ENCODE peak calls at places on chromosomes 7 and 10, in four cellular contexts. One of them, this sample, is unnamed.

GRCh38 chr10:113692271-113692670 is 12.6 kb downstream of the CASP7 start:
- DNase-seq in myocyte: no peak
- DNase-seq in amniotic stem cell: no peak
- DNase-seq in sigmoid colon: no peak
- DNase-seq in this sample: no peak

GRCh38 chr7:55107946-55108345 is 89.1 kb downstream of the EGFR start:
- DNase-seq in amniotic stem cell: no peak
- DNase-seq in myocyte: no peak
- DNase-seq in sigmoid colon: no peak
- DNase-seq in this sample: no peak

GRCh38 chr10:35345383-35345742 is 9.1 kb downstream of the CCNY start:
- DNase-seq in amniotic stem cell: no peak
- DNase-seq in myocyte: no peak
- DNase-seq in sigmoid colon: no peak
- DNase-seq in this sample: no peak

GRCh38 chr7:21999896-22000295 is 54.2 kb upstream of the CDCA7L start:
- DNase-seq in myocyte: no peak
- DNase-seq in amniotic stem cell: no peak
- DNase-seq in sigmoid colon: no peak
- DNase-seq in this sample: no peak

GRCh38 chr10:43218206-43218950 is 48.5 kb downstream of the RASGEF1A start:
- DNase-seq in sigmoid colon: no peak
- DNase-seq in amniotic stem cell: no peak
- DNase-seq in myocyte: no peak
- DNase-seq in this sample: no peak

GRCh38 chr7:14598978-14599377 is 303.6 kb downstream of the DGKB start:
- DNase-seq in amniotic stem cell: no peak
- DNase-seq in sigmoid colon: no peak
- DNase-seq in myocyte: peak
- DNase-seq in this sample: no peak

GRCh38 chr10:100623541-100623940 is 87.8 kb downstream of the HIF1AN start:
- DNase-seq in sigmoid colon: no peak
- DNase-seq in amniotic stem cell: no peak
- DNase-seq in myocyte: no peak
- DNase-seq in this sample: no peak

GRCh38 chr10:74307061-74307651 is 156.1 kb downstream of the ADK start:
- DNase-seq in sigmoid colon: no peak
- DNase-seq in myocyte: no peak
- DNase-seq in amniotic stem cell: no peak
- DNase-seq in this sample: no peak

GRCh38 chr10:80529604-80530003 is 8.1 kb upstream of the SH2D4B start:
- DNase-seq in sigmoid colon: no peak
- DNase-seq in myocyte: no peak
- DNase-seq in amniotic stem cell: no peak
- DNase-seq in this sample: no peak

GRCh38 chr7:115009139-115009538 is 87.2 kb downstream of the MDFIC start:
- DNase-seq in sigmoid colon: no peak
- DNase-seq in myocyte: no peak
- DNase-seq in amniotic stem cell: no peak
- DNase-seq in this sample: no peak

GRCh38 chr7:40621592-40621998 is 486.8 kb downstream of the SUGCT start:
- DNase-seq in sigmoid colon: no peak
- DNase-seq in amniotic stem cell: no peak
- DNase-seq in myocyte: no peak
- DNase-seq in this sample: no peak

GRCh38 chr10:93554760-93555432 is 11.6 kb upstream of the FFAR4 start:
- DNase-seq in sigmoid colon: no peak
- DNase-seq in myocyte: peak
- DNase-seq in amniotic stem cell: peak
- DNase-seq in this sample: peak

GRCh38 chr7:106282374-106282773 is 2.4 kb downstream of the NAMPT start:
- DNase-seq in amniotic stem cell: no peak
- DNase-seq in myocyte: no peak
- DNase-seq in sigmoid colon: no peak
- DNase-seq in this sample: no peak

GRCh38 chr10:43201545-43202131 is 63.4 kb downstream of the CSGALNACT2 start:
- DNase-seq in myocyte: no peak
- DNase-seq in amniotic stem cell: no peak
- DNase-seq in sigmoid colon: peak
- DNase-seq in this sample: peak

GRCh38 chr7:65381742-65382141 is 8.1 kb downstream of the ZNF92 start:
- DNase-seq in amniotic stem cell: no peak
- DNase-seq in myocyte: no peak
- DNase-seq in sigmoid colon: no peak
- DNase-seq in this sample: no peak

GRCh38 chr10:49081532-49082275 is 33.6 kb downstream of the VSTM4 start:
- DNase-seq in amniotic stem cell: no peak
- DNase-seq in sigmoid colon: no peak
- DNase-seq in myocyte: peak
- DNase-seq in this sample: peak

GRCh38 chr7:45923290-45923689 is 2.2 kb upstream of the IGFBP3 start:
- DNase-seq in amniotic stem cell: peak
- DNase-seq in sigmoid colon: peak
- DNase-seq in myocyte: peak
- DNase-seq in this sample: peak

GRCh38 chr7:155844526-155844925 is 32.3 kb upstream of the SHH start:
- DNase-seq in myocyte: no peak
- DNase-seq in sigmoid colon: peak
- DNase-seq in amniotic stem cell: no peak
- DNase-seq in this sample: no peak

GRCh38 chr10:3203972-3204371 is 31.4 kb upstream of the PITRM1 start:
- DNase-seq in amniotic stem cell: no peak
- DNase-seq in sigmoid colon: no peak
- DNase-seq in myocyte: no peak
- DNase-seq in this sample: no peak

GRCh38 chr7:109549461-109549860 is 979.8 kb downstream of the DNAJB9 start:
- DNase-seq in sigmoid colon: no peak
- DNase-seq in amniotic stem cell: no peak
- DNase-seq in myocyte: no peak
- DNase-seq in this sample: no peak

GRCh38 chr7:10588084-10588483 is 385.6 kb upstream of the PHF14 start:
- DNase-seq in myocyte: no peak
- DNase-seq in amniotic stem cell: no peak
- DNase-seq in sigmoid colon: no peak
- DNase-seq in this sample: no peak

GRCh38 chr10:5776150-5776880 is 36.9 kb downstream of the GDI2 start:
- DNase-seq in amniotic stem cell: peak
- DNase-seq in myocyte: peak
- DNase-seq in sigmoid colon: no peak
- DNase-seq in this sample: no peak

GRCh38 chr7:51162724-51163329 is 153.8 kb downstream of the COBL start:
- DNase-seq in amniotic stem cell: peak
- DNase-seq in sigmoid colon: peak
- DNase-seq in myocyte: peak
- DNase-seq in this sample: peak

GRCh38 chr10:132518572-132519381 is 18.8 kb upstream of the INPP5A start:
- DNase-seq in amniotic stem cell: no peak
- DNase-seq in sigmoid colon: no peak
- DNase-seq in myocyte: no peak
- DNase-seq in this sample: peak

GRCh38 chr10:112446055-112446854 is 459 bp downstream of the ZDHHC6 start:
- DNase-seq in myocyte: peak
- DNase-seq in amniotic stem cell: no peak
- DNase-seq in sigmoid colon: no peak
- DNase-seq in this sample: no peak

GRCh38 chr7:15236958-15237357 is 324.9 kb downstream of the AGMO start:
- DNase-seq in sigmoid colon: no peak
- DNase-seq in myocyte: no peak
- DNase-seq in amniotic stem cell: no peak
- DNase-seq in this sample: no peak

GRCh38 chr7:82975811-82976468 is 186.7 kb downstream of the PCLO start:
- DNase-seq in sigmoid colon: no peak
- DNase-seq in myocyte: no peak
- DNase-seq in amniotic stem cell: no peak
- DNase-seq in this sample: no peak

GRCh38 chr10:2619472-2619871 is 447.9 kb upstream of the PFKP start:
- DNase-seq in sigmoid colon: no peak
- DNase-seq in amniotic stem cell: no peak
- DNase-seq in myocyte: no peak
- DNase-seq in this sample: no peak

GRCh38 chr10:23399701-23400144 is 39.2 kb upstream of the OTUD1 start:
- DNase-seq in myocyte: peak
- DNase-seq in sigmoid colon: no peak
- DNase-seq in amniotic stem cell: no peak
- DNase-seq in this sample: peak

GRCh38 chr10:121130382-121130781 is 279.2 kb downstream of the WDR11 start:
- DNase-seq in amniotic stem cell: no peak
- DNase-seq in sigmoid colon: no peak
- DNase-seq in myocyte: no peak
- DNase-seq in this sample: no peak

GRCh38 chr10:11647676-11648075 is 36.2 kb upstream of the USP6NL start:
- DNase-seq in sigmoid colon: no peak
- DNase-seq in myocyte: no peak
- DNase-seq in amniotic stem cell: no peak
- DNase-seq in this sample: no peak

GRCh38 chr10:44398271-44398670 is 13.4 kb upstream of the CXCL12 start:
- DNase-seq in amniotic stem cell: no peak
- DNase-seq in sigmoid colon: no peak
- DNase-seq in myocyte: no peak
- DNase-seq in this sample: no peak

GRCh38 chr7:90994121-90994520 is 270.1 kb upstream of the FZD1 start:
- DNase-seq in myocyte: peak
- DNase-seq in sigmoid colon: no peak
- DNase-seq in amniotic stem cell: no peak
- DNase-seq in this sample: no peak

GRCh38 chr7:35723011-35723410 is 28.1 kb upstream of the HERPUD2 start:
- DNase-seq in myocyte: no peak
- DNase-seq in sigmoid colon: no peak
- DNase-seq in amniotic stem cell: no peak
- DNase-seq in this sample: no peak